ENCODE peak calls at places on chromosomes 2 and 18, in nine cellular contexts. P, K, O, B, Z, Y, D, W and L are unnamed samples.

GRCh38 chr18:79011300-79011870 is 31.8 kb downstream of the SALL3 start:
- DNase-seq in P (no peak), K (no peak), O (no peak), B (no peak), Z (no peak), Y (no peak), D (no peak), W (no peak), L (no peak)

GRCh38 chr2:208047840-208048239 is 22.5 kb upstream of the PLEKHM3 start:
- DNase-seq in P (no peak), K (no peak), O (no peak), B (no peak), Z (no peak), Y (no peak), D (no peak), W (no peak), L (no peak)

GRCh38 chr2:167785606-167786005 is 461.8 kb downstream of the STK39 start:
- DNase-seq in P (no peak), K (no peak), O (no peak), B (no peak), Z (no peak), Y (no peak), D (no peak), W (no peak), L (no peak)

GRCh38 chr2:132816234-132816633 is 146.2 kb upstream of the LYPD1 start:
- DNase-seq in P (no peak), K (no peak), O (no peak), B (no peak), Z (no peak), Y (no peak), D (no peak), W (no peak), L (no peak)

GRCh38 chr2:84450288-84451227 is 8.5 kb downstream of the SUCLG1 start:
- DNase-seq in P (no peak), K (no peak), O (no peak), B (no peak), Z (no peak), Y (no peak), D (no peak), W (no peak), L (no peak)

GRCh38 chr2:3770724-3771415 is 67.5 kb downstream of the DCDC2C start:
- DNase-seq in P (no peak), K (no peak), O (no peak), B (no peak), Z (no peak), Y (no peak), D (no peak), W (no peak), L (no peak)

GRCh38 chr2:38959938-38960608 is 70.4 kb downstream of the ARHGEF33 start:
- DNase-seq in P (peak), K (peak), O (peak), B (no peak), Z (peak), Y (peak), D (peak), W (peak), L (peak)

GRCh38 chr2:235689427-235689853 is 195.6 kb downstream of the AGAP1 start:
- DNase-seq in P (no peak), K (no peak), O (no peak), B (no peak), Z (no peak), Y (no peak), D (no peak), W (no peak), L (no peak)

GRCh38 chr2:105455488-105455991 is 56.7 kb upstream of the FHL2 start:
- DNase-seq in P (no peak), K (peak), O (no peak), B (peak), Z (peak), Y (peak), D (peak), W (no peak), L (no peak)

GRCh38 chr18:58528011-58528367 is 100.9 kb downstream of the ALPK2 start:
- DNase-seq in P (no peak), K (no peak), O (no peak), B (no peak), Z (no peak), Y (no peak), D (no peak), W (no peak), L (no peak)

GRCh38 chr2:174901075-174901474 is 104.1 kb downstream of the CHN1 start:
- DNase-seq in P (no peak), K (no peak), O (no peak), B (no peak), Z (no peak), Y (no peak), D (peak), W (no peak), L (no peak)

GRCh38 chr18:79935098-79935480 is 16.4 kb downstream of the SLC66A2 start:
- DNase-seq in P (no peak), K (peak), O (no peak), B (no peak), Z (no peak), Y (no peak), D (no peak), W (no peak), L (no peak)

GRCh38 chr18:2853926-2854664 is 7.3 kb downstream of the EMILIN2 start:
- DNase-seq in P (no peak), K (no peak), O (no peak), B (no peak), Z (no peak), Y (no peak), D (no peak), W (no peak), L (no peak)

GRCh38 chr2:155815851-155816250 is 516.7 kb downstream of the NR4A2 start:
- DNase-seq in P (no peak), K (no peak), O (no peak), B (peak), Z (peak), Y (no peak), D (no peak), W (no peak), L (no peak)

GRCh38 chr18:75204262-75204977 is 4.5 kb downstream of the PTGR3 start:
- DNase-seq in P (peak), K (no peak), O (no peak), B (no peak), Z (no peak), Y (no peak), D (no peak), W (no peak), L (no peak)

GRCh38 chr2:23509593-23510295 is 124.8 kb downstream of the KLHL29 start:
- DNase-seq in P (no peak), K (no peak), O (no peak), B (no peak), Z (no peak), Y (no peak), D (no peak), W (no peak), L (no peak)

GRCh38 chr2:65299246-65299645 is 71.6 kb downstream of the ACTR2 start:
- DNase-seq in P (no peak), K (no peak), O (no peak), B (no peak), Z (no peak), Y (no peak), D (no peak), W (peak), L (peak)

GRCh38 chr2:238256594-238257104 is 16.8 kb upstream of the HES6 start:
- DNase-seq in P (no peak), K (peak), O (peak), B (peak), Z (peak), Y (peak), D (peak), W (peak), L (peak)

GRCh38 chr2:162623888-162624287 is 214.7 kb downstream of the KCNH7 start:
- DNase-seq in P (no peak), K (no peak), O (no peak), B (no peak), Z (no peak), Y (no peak), D (no peak), W (no peak), L (no peak)

GRCh38 chr2:215728504-215729065 is 284.8 kb downstream of the MREG start:
- DNase-seq in P (no peak), K (no peak), O (no peak), B (no peak), Z (no peak), Y (peak), D (peak), W (no peak), L (no peak)

GRCh38 chr2:45595724-45596435 is 15.2 kb downstream of the SRBD1 start:
- DNase-seq in P (no peak), K (no peak), O (no peak), B (no peak), Z (peak), Y (peak), D (peak), W (no peak), L (no peak)

GRCh38 chr2:236546561-236546961 is 23.1 kb upstream of the ACKR3 start:
- DNase-seq in P (no peak), K (no peak), O (no peak), B (peak), Z (no peak), Y (no peak), D (no peak), W (no peak), L (peak)

GRCh38 chr2:76692896-76693295 is 829.3 kb downstream of the LRRTM4 start:
- DNase-seq in P (no peak), K (no peak), O (no peak), B (no peak), Z (no peak), Y (no peak), D (no peak), W (no peak), L (no peak)

GRCh38 chr18:79486356-79487197 is 90.8 kb downstream of the NFATC1 start:
- DNase-seq in P (no peak), K (no peak), O (no peak), B (no peak), Z (no peak), Y (no peak), D (peak), W (no peak), L (no peak)

GRCh38 chr2:75155115-75155514 is 44.2 kb downstream of the TACR1 start:
- DNase-seq in P (no peak), K (no peak), O (no peak), B (no peak), Z (no peak), Y (no peak), D (peak), W (no peak), L (no peak)

GRCh38 chr2:197107291-197108269 is 181.1 kb upstream of the PGAP1 start:
- DNase-seq in P (no peak), K (no peak), O (no peak), B (no peak), Z (no peak), Y (no peak), D (peak), W (no peak), L (no peak)

GRCh38 chr2:234795272-234795920 is 156.4 kb upstream of the SH3BP4 start:
- DNase-seq in P (no peak), K (no peak), O (no peak), B (no peak), Z (no peak), Y (no peak), D (peak), W (no peak), L (no peak)

GRCh38 chr2:20257411-20257810 is 32.5 kb upstream of the SDC1 start:
- DNase-seq in P (no peak), K (no peak), O (no peak), B (no peak), Z (no peak), Y (no peak), D (no peak), W (no peak), L (no peak)

GRCh38 chr2:217797170-217797569 is 205.6 kb downstream of the TNS1 start:
- DNase-seq in P (no peak), K (peak), O (no peak), B (no peak), Z (no peak), Y (no peak), D (peak), W (no peak), L (no peak)

GRCh38 chr2:219959471-219959870 is 332.0 kb downstream of the SLC4A3 start:
- DNase-seq in P (no peak), K (no peak), O (no peak), B (no peak), Z (no peak), Y (no peak), D (peak), W (no peak), L (no peak)

GRCh38 chr2:70766357-70767093 is 1.5 kb downstream of the ADD2 start:
- DNase-seq in P (no peak), K (no peak), O (no peak), B (no peak), Z (no peak), Y (no peak), D (no peak), W (no peak), L (no peak)

GRCh38 chr18:21903688-21904087 is 163.1 kb downstream of the MIB1 start:
- DNase-seq in P (no peak), K (no peak), O (no peak), B (no peak), Z (no peak), Y (no peak), D (no peak), W (no peak), L (no peak)

GRCh38 chr18:57353940-57354461 is 1.6 kb downstream of the ST8SIA3 start:
- DNase-seq in P (no peak), K (no peak), O (no peak), B (no peak), Z (peak), Y (peak), D (peak), W (no peak), L (no peak)